ENCODE peak calls at places on chromosome 19, in ten cellular contexts. E, G, D, W, T, K, B, F, X and V are unnamed samples.

GRCh38 chr19:56176881-56177280 is 1.1 kb downstream of the GALP start:
- DNase-seq in T (no peak), G (no peak), E (no peak), B (no peak), W (no peak), K (no peak), X (no peak), D (no peak), F (no peak), V (no peak)

GRCh38 chr19:36256853-36257511 is 42.1 kb downstream of the ZNF146 start:
- DNase-seq in X (no peak), D (no peak), F (no peak), G (no peak), E (peak; percentile 52), T (no peak), W (no peak), K (no peak), B (no peak), V (no peak)

GRCh38 chr19:35848919-35849505 is 3.3 kb downstream of the NPHS1 start:
- DNase-seq in D (no peak), W (no peak), B (no peak), G (no peak), K (no peak), F (no peak), X (no peak), T (no peak), E (no peak), V (no peak)

GRCh38 chr19:31890230-31890629 is 455.2 kb upstream of the ZNF507 start:
- DNase-seq in X (no peak), W (no peak), T (no peak), G (no peak), B (peak; percentile 87), D (no peak), E (peak; percentile 51), F (no peak), K (no peak), V (no peak)

GRCh38 chr19:40806385-40807146 is 7.6 kb downstream of the EGLN2 start:
- DNase-seq in B (peak; percentile 72), E (peak; percentile 100), D (peak; percentile 86), F (peak; percentile 77), G (peak; percentile 50), K (peak; percentile 67), W (peak; percentile 98), X (peak; percentile 86), T (no peak), V (peak; percentile 63)

GRCh38 chr19:35797663-35798062 is 15.0 kb downstream of the PRODH2 start:
- DNase-seq in B (no peak), T (no peak), W (peak; percentile 7), K (no peak), X (no peak), F (no peak), D (no peak), E (peak; percentile 86), G (no peak), V (no peak)

GRCh38 chr19:43329989-43330388 is 23.5 kb upstream of the CD177 start:
- DNase-seq in W (no peak), T (no peak), F (no peak), K (no peak), E (no peak), G (no peak), X (no peak), D (no peak), B (no peak), V (no peak)

GRCh38 chr19:10384580-10384979 is 4.2 kb upstream of the TYK2 start:
- DNase-seq in X (no peak), B (no peak), K (no peak), E (peak; percentile 52), F (no peak), G (no peak), T (no peak), D (no peak), W (no peak), V (no peak)

GRCh38 chr19:49361438-49362047 is 673 bp downstream of the TEAD2 start:
- DNase-seq in B (peak; percentile 89), F (peak; percentile 66), K (peak; percentile 86), X (no peak), E (peak; percentile 88), T (no peak), G (peak; percentile 23), D (no peak), W (peak; percentile 91), V (peak; percentile 20)

DNA sequence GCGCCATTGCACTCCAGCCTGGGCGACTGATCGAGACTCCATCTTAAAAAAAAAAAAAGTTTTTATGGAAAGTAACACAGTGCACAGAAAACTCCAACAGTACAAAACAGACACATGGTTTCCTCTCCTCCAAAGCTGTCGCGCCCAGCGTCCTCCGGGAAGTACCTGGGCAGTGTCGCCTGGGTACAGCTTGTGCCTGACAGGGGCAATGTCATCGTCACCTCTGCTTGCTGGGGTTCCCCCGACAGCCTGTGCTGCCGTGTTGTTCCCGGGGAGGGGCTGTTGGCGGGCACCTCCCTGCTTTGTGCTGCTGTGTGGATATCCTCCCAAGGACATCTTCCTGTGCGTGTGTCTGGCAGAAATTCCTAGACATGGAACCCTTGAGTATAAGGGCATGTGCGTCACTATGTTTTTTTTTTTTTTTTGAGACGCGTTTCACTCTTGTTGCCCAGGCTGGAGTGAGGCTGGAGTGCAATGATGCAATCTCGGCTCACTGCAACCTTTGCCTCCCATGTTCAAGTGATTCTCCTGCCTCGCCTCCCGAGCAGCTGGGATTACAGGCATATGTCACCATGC is 2.4 kb upstream of the F2RL3 start:
- DNase-seq in W (peak; percentile 93), B (peak; percentile 60), F (no peak), G (no peak), K (no peak), E (no peak), T (peak; percentile 72), D (no peak), X (no peak), V (no peak)
- H3K27ac ChIP-seq in W (no peak overlapping the region), B (no peak overlapping the region), F (no peak overlapping the region), G (no peak overlapping the region), K (peak overlapping the region; percentile 66), E (no peak overlapping the region), T (peak overlapping the region; percentile 59), D (no peak overlapping the region), X (no peak overlapping the region), V (no peak overlapping the region)

DNA sequence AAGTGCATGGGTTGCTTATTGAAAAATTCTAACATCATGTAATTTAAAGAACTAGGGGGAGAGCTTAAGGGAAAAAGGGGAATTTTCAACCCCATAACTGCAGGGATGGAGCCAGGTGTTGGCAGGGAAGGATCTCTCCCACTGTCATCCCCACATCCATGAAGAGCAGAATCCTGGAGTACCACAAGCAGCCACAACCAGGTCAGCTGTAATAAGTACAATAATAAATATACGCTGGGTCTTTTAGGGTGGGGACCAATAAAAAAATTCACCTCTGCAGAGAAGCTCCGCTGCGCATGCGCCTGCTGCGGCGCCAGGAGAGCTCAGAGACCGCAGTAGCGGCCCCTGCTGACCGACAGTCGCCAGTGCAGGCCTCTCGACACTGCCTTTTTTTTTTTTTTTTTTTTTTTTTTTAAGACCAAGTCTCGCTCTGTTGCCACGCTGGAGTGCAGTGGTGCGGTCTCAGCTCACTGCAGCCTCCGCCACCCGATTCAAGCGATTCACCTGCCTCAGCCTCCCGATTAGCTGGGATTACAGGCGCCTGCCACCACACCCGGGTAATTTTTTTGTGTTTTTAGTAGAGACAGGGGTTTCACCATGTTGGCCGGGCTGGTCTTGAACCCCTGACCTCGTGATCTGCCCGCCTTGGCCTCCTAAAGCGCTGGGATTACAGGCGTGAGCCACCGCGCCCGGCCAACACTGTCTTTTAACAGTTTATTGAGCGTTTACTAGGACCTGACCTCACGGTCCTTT is 2.5 kb upstream of the EEF2 start:
- DNase-seq in F (peak; percentile 66), X (peak; percentile 94), W (peak; percentile 86), G (no peak), E (peak; percentile 84), K (peak; percentile 79), B (peak; percentile 84), D (peak; percentile 91), T (peak; percentile 64), V (peak; percentile 64)
- H3K27ac ChIP-seq in F (no peak overlapping the region), X (peak overlapping the region; percentile 45), W (no peak overlapping the region), G (no peak overlapping the region), E (no peak overlapping the region), K (no peak overlapping the region), B (no peak overlapping the region), D (peak overlapping the region; percentile 71), T (no peak overlapping the region), V (no peak overlapping the region)

GRCh38 chr19:18840288-18841260 is 8.8 kb downstream of the UPF1 start:
- DNase-seq in F (no peak), X (no peak), T (no peak), D (no peak), K (no peak), G (no peak), W (no peak), B (no peak), E (no peak), V (no peak)

GRCh38 chr19:18843960-18844359 is 12.2 kb downstream of the UPF1 start:
- DNase-seq in E (no peak), B (no peak), F (no peak), W (no peak), G (no peak), X (no peak), D (peak; percentile 36), K (no peak), T (no peak), V (no peak)

GRCh38 chr19:18842166-18842565 is 10.4 kb downstream of the UPF1 start:
- DNase-seq in X (no peak), D (no peak), B (no peak), T (no peak), F (no peak), K (no peak), G (no peak), W (peak; percentile 41), E (no peak), V (no peak)

GRCh38 chr19:18841400-18841799 is 9.6 kb downstream of the UPF1 start:
- DNase-seq in E (no peak), B (no peak), D (no peak), K (no peak), X (no peak), G (no peak), T (no peak), W (no peak), F (no peak), V (no peak)

GRCh38 chr19:18839465-18840287 is 7.9 kb downstream of the UPF1 start:
- DNase-seq in G (no peak), D (no peak), E (peak; percentile 43), B (no peak), F (no peak), T (no peak), W (no peak), X (no peak), K (no peak), V (no peak)
- H3K27ac ChIP-seq in G (no peak overlapping the region), D (no peak overlapping the region), E (no peak overlapping the region), B (no peak overlapping the region), F (no peak overlapping the region), T (no peak overlapping the region), W (peak overlapping the region; percentile 28), X (no peak overlapping the region), K (no peak overlapping the region), V (no peak overlapping the region)

DNA sequence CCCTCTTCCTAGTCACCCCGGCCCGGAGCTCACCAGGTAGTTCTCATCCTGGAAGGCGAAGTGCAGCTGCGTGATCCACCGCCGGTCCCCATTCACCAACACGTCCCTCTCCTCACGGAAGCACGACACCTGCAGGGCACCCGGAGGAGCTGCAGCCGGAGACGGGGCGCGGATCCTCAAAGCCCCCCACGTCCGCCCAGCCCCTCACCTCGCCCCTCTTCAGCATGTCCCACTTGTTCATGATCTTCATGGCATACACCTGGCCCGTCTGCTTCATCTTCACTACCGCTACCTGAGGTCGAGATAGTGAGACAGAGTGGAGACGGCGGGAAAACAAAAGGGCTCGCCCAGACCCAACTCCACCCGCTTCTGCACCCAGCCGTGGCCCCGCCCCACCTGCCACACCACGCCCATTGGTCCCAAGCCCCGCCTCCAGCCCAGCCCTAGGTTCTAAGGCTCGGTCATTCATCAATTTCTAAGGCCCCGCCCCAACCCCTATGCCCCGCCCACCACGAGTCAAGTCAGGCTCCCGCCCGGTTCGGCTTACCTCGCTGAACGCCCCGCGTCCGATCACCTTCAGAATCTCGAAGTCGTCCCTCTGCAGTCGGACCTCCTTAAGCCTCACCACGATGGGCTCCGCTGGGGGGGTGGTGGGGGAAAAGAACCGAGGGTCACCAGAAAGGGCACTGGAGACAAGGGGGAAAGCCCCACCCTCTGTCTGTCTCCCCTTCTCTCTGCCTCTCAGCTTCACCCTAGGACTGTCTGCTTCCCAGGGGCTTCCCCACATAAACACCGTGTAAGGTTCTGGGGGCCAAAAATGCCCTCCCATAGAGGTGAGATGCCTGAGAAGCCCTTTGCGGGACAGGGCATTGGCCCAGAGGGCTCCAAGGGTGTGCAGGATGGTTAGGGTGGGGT is 2.8 kb downstream of the DMPK start:
- DNase-seq in X (peak; percentile 83), F (no peak), K (peak; percentile 92), E (peak; percentile 97), W (peak; percentile 45), D (peak; percentile 86), B (peak; percentile 90), T (no peak), G (no peak), V (peak; percentile 73)
- H3K27ac ChIP-seq in X (no peak overlapping the region), F (no peak overlapping the region), K (peak overlapping the region; percentile 92), E (no peak overlapping the region), W (no peak overlapping the region), D (no peak overlapping the region), B (peak overlapping the region; percentile 12), T (peak overlapping the region; percentile 81), G (peak overlapping the region; percentile 93), V (no peak overlapping the region)